ENCODE peak calls at places on chromosomes 12 and 14, in four cellular contexts. S is uterus, H is ascending aorta, K is pancreas. J is an unnamed sample.
A peak's percentile ranks its signal among the peaks of the same experiment; 100 is the strongest.

GRCh38 chr14:77498120-77498979 is at the start of gene ISM2:
- DNase-seq in H (peak; percentile 66), S (peak; percentile 33), K (peak; percentile 23), J (peak; percentile 23)

GRCh38 chr12:25819713-25820112 is 138.8 kb upstream of the RASSF8 start:
- DNase-seq in K (no peak), H (no peak), S (no peak), J (no peak)

GRCh38 chr12:110067531-110067930 is 19.2 kb upstream of the C12orf76 start:
- DNase-seq in H (no peak), K (no peak), S (no peak), J (no peak)

GRCh38 chr12:120314220-120314619 is 12.1 kb downstream of the SIRT4 start:
- DNase-seq in H (no peak), S (no peak), K (no peak), J (no peak)

GRCh38 chr14:86237733-86238132 is 707.8 kb downstream of the FLRT2 start:
- DNase-seq in K (no peak), S (no peak), H (no peak), J (no peak)

GRCh38 chr12:131860472-131861260 is 32.5 kb downstream of the MMP17 start:
- DNase-seq in S (no peak), H (no peak), K (peak; percentile 31), J (peak; percentile 41)

GRCh38 chr12:79439179-79439825 is 251.5 kb downstream of the PAWR start:
- DNase-seq in S (peak; percentile 48), H (no peak), K (no peak), J (no peak)

GRCh38 chr12:111180830-111181726 is 187.8 kb downstream of the PHETA1 start:
- DNase-seq in K (peak; percentile 36), H (peak; percentile 66), S (peak; percentile 57), J (peak; percentile 69)

GRCh38 chr12:118371354-118372282 is 1.1 kb downstream of the TAOK3 start:
- DNase-seq in H (no peak), K (peak; percentile 26), S (peak; percentile 24), J (peak; percentile 25)

GRCh38 chr12:108338915-108339657 is at the start of gene CMKLR1:
- DNase-seq in S (peak; percentile 41), H (peak; percentile 83), K (no peak), J (peak; percentile 71)

GRCh38 chr12:104414581-104415305 is 42.0 kb upstream of the CHST11 start:
- DNase-seq in S (no peak), K (no peak), H (no peak), J (no peak)

DNA sequence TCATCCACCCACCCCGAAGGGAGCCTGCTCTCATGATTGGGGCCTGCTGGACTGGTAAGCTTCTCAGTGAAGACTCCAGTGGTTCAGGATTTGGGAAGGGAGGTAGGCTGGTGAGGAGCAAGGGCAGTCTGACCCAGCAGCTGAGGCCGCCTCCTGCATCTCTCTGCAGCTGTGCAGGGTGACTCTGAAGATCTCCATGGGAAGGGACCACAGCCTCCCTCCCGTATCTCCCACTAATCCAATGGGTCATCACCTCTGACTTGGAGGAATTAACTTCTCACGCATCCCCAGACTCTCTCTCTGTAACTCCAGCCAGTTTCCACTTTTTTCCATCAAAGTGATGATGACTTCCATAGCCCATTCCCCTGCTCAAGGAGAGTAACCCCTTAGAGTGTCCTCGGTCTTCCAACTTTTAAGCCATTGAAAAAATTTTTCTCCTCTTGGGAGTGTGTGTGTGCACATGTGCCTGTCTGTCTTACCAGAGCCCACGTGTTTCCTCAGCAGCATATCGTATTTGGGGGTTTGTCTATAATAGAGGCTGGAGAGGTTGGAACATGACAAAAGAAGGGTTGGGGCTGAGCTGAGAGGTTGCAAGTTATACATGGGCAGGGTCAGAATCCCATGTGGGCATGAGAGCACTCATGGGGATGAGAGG is 11.3 kb downstream of the CLSTN3 start:
- DNase-seq in H (no peak), S (no peak), K (no peak), J (no peak)
- H3K27ac ChIP-seq in H (no peak overlapping the region), S (no peak overlapping the region), K (no peak overlapping the region), J (no peak overlapping the region)

DNA sequence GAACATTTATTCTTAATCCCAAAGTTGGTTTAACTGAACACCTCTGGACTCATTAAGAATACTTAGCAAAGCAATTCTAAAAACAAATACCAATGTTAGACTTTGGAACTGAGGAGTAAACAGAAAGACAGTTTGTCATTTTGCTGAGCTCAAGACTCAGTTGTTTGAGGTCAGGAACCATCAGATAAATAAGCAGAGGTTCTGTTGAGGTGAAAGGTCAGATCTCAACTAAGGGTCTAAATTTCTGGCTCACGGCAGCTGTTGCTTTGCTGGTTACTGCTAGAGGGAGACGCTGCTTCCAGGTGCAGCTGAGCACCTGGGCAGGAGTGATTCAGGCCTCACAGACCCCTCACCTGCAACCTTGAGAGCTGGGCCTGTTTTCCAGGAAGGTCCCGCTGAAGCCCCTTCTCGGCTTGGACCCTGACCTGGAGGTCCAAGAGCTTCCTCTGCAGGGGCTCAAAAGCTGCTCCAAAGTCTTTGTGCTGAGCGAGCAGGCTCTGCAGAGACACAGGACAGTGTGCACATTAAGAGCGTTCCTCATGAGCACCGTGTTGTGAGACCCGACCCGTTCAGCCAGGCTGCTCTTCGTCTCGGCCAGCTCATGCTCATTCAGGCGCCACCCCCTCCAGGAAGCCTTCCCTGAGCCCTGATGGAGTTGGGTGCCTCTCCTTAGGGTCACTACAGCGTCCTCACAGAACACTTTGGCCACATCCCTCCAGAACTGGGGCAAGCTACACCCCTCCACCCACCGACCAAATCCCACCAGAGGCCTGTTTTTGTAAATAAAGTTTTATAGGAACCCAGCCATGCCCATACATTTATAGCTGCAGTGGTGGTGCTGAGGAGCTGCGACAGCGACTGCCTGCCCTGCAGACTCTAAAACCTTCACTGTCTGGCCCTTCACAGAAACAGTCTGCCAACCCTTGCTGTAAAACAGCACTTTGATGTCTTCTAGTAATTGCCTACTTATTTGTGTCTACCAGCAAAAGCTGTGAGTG is 72.0 kb downstream of the SYNE3 start:
- DNase-seq in H (no peak), K (no peak), S (no peak), J (no peak)
- H3K27ac ChIP-seq in H (no peak overlapping the region), K (no peak overlapping the region), S (no peak overlapping the region), J (no peak overlapping the region)

GRCh38 chr14:75025082-75025481 is 22.4 kb downstream of the EIF2B2 start:
- DNase-seq in K (no peak), H (no peak), S (no peak), J (no peak)
- H3K27ac ChIP-seq in K (no peak overlapping the region), H (no peak overlapping the region), S (no peak overlapping the region), J (no peak overlapping the region)

GRCh38 chr14:53391156-53391555 is 238.0 kb upstream of the DDHD1 start:
- DNase-seq in K (no peak), S (peak; percentile 59), H (no peak), J (no peak)

GRCh38 chr14:53389207-53389606 is 236.1 kb upstream of the DDHD1 start:
- DNase-seq in K (no peak), S (no peak), H (no peak), J (no peak)

GRCh38 chr14:53390008-53390407 is 236.9 kb upstream of the DDHD1 start:
- DNase-seq in K (no peak), H (no peak), S (no peak), J (no peak)

GRCh38 chr14:53386359-53386758 is 233.2 kb upstream of the DDHD1 start:
- DNase-seq in H (no peak), S (no peak), K (no peak), J (no peak)

DNA sequence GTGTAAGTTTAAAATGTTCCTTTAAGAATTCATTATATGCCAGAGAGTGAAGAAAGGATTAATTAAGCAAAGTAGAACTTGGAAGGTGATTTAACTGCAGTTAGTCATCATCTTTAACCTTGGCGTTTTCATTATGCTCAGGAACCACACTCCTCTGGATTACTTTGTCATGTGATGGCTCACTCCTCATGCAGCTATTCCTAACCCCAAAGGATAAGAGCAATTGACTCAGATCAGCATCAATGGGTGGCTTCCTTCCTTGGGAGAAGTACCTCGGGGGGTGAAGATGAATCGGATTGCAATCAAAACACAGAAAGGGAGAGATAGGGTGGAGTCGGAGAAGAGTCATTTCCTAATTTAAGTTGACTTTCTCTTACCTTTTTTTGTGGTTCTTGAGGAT is 238.5 kb upstream of the DDHD1 start:
- DNase-seq in K (no peak), S (no peak), H (no peak), J (no peak)
- H3K27ac ChIP-seq in K (no peak overlapping the region), S (peak overlapping the region; percentile 42), H (no peak overlapping the region), J (no peak overlapping the region)

GRCh38 chr12:102879-103168 is 36.3 kb downstream of the IQSEC3 start:
- DNase-seq in K (no peak), S (no peak), H (no peak), J (no peak)
- H3K27ac ChIP-seq in K (no peak overlapping the region), S (no peak overlapping the region), H (no peak overlapping the region), J (no peak overlapping the region)

GRCh38 chr12:32284561-32284960 is 114.8 kb upstream of the FGD4 start:
- DNase-seq in K (no peak), S (no peak), H (no peak), J (no peak)

GRCh38 chr12:32290411-32290810 is 108.9 kb upstream of the FGD4 start:
- DNase-seq in K (no peak), H (no peak), S (no peak), J (no peak)

GRCh38 chr12:32281098-32281497 is 118.3 kb upstream of the FGD4 start:
- DNase-seq in K (no peak), H (no peak), S (no peak), J (no peak)

GRCh38 chr12:32285484-32285883 is 113.9 kb upstream of the FGD4 start:
- DNase-seq in K (no peak), S (no peak), H (no peak), J (no peak)
- H3K27ac ChIP-seq in K (no peak overlapping the region), S (no peak overlapping the region), H (no peak overlapping the region), J (no peak overlapping the region)

GRCh38 chr12:93229494-93230310 is 148.0 kb upstream of the NUDT4 start:
- DNase-seq in K (no peak), S (no peak), H (no peak), J (no peak)

GRCh38 chr12:93234641-93235040 is 143.1 kb upstream of the NUDT4 start:
- DNase-seq in S (no peak), H (peak; percentile 71), K (peak; percentile 57), J (no peak)

GRCh38 chr12:93226356-93226755 is 151.4 kb upstream of the NUDT4 start:
- DNase-seq in H (no peak), K (no peak), S (no peak), J (no peak)

GRCh38 chr12:93231938-93232337 is 145.8 kb upstream of the NUDT4 start:
- DNase-seq in H (no peak), K (no peak), S (no peak), J (no peak)

DNA sequence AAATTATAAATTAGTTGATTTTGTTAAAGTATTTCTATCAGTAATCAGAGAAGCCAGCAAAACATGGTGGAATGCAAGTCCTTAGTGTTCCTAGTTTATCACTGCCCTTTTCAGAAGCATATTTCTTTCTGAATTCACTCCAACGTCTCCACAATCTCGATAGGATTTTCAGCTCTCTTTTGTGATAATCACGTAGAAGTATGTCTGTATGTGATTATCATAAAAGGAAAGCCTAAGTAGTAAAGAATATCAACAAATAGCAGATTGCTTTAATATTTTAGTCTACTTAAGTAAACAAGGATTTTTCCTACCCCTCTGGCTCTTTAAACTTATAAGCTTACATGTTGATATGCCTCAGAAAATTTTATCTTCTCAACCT is 147.4 kb upstream of the NUDT4 start:
- DNase-seq in K (no peak), H (no peak), S (no peak), J (no peak)
- H3K27ac ChIP-seq in K (no peak overlapping the region), H (no peak overlapping the region), S (no peak overlapping the region), J (no peak overlapping the region)

DNA sequence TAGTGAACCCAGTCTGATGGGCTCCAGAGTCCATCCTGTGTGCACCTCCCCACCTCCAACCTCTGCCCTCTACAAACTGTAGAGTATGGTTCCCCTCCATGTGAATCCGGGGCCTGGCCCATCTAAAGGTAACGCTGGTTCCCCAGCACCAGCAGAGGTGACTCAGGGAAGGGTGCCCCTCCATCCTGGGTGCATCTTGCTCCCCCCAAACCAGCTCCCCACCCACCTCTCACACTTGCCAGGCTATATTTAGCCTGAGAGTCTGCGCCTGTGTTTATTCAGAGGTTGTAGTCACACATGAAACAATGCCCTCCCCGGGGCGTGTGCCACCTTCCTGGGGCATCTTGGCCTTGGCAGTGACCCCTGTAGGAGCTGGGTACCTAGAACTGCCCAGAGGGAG is 26.2 kb downstream of the RASAL1 start:
- DNase-seq in H (no peak), S (no peak), K (no peak), J (no peak)
- H3K27ac ChIP-seq in H (no peak overlapping the region), S (no peak overlapping the region), K (no peak overlapping the region), J (no peak overlapping the region)

J was measured in left ventricle myocardium inferior.